ENCODE peak calls at places on chromosome 15, in four cellular contexts. Y is endothelial cell, A is GM06990, Q is heart left ventricle. M is an unnamed sample.

GRCh38 chr15:64841258-64842098 is at the start of gene PLEKHO2:
- DNase-seq in Q (peak; percentile 98), A (peak; percentile 91), Y (peak; percentile 90), M (peak; percentile 96)

GRCh38 chr15:87954783-87955182 is 301.8 kb downstream of the NTRK3 start:
- DNase-seq in A (no peak), Q (no peak), Y (no peak), M (no peak)

GRCh38 chr15:99951471-99951870 is 218.2 kb upstream of the LYSMD4 start:
- DNase-seq in A (no peak), Y (no peak), Q (no peak), M (no peak)

GRCh38 chr15:88812137-88812536 is 8.9 kb downstream of the ACAN start:
- DNase-seq in Y (no peak), A (no peak), Q (no peak), M (no peak)

GRCh38 chr15:92468987-92469386 is 75.3 kb downstream of the ST8SIA2 start:
- DNase-seq in Y (no peak), Q (no peak), A (no peak), M (no peak)

GRCh38 chr15:45181491-45182285 is 6.1 kb downstream of the SHF start:
- DNase-seq in A (no peak), Q (no peak), Y (no peak), M (no peak)

GRCh38 chr15:64222573-64223361 is 59.9 kb upstream of the PPIB start:
- DNase-seq in A (no peak), Q (no peak), Y (no peak), M (no peak)

GRCh38 chr15:25693321-25694237 is 169.5 kb downstream of the ATP10A start:
- DNase-seq in Y (peak; percentile 75), Q (peak; percentile 31), A (no peak), M (peak; percentile 73)

GRCh38 chr15:55168350-55168974 is 28.3 kb downstream of the RSL24D1 start:
- DNase-seq in A (peak; percentile 26), Q (peak; percentile 18), Y (peak; percentile 69), M (peak; percentile 25)

GRCh38 chr15:60788514-60789091 is 309.7 kb upstream of the ICE2 start:
- DNase-seq in Q (no peak), Y (no peak), A (no peak), M (no peak)

GRCh38 chr15:27058939-27059338 is 88.0 kb downstream of the GABRG3 start:
- DNase-seq in Y (no peak), A (no peak), Q (no peak), M (no peak)

GRCh38 chr15:85312925-85313324 is 67.5 kb upstream of the AKAP13 start:
- DNase-seq in A (no peak), Y (no peak), Q (no peak), M (no peak)

GRCh38 chr15:96406701-96407100 is 76.2 kb downstream of the NR2F2 start:
- DNase-seq in Q (no peak), Y (no peak), A (no peak), M (no peak)

GRCh38 chr15:41429003-41429890 is 12.4 kb downstream of the RTF1 start:
- DNase-seq in Y (no peak), A (peak; percentile 59), Q (no peak), M (no peak)

GRCh38 chr15:76337047-76337738 is 620 bp downstream of the ISL2 start:
- DNase-seq in A (no peak), Y (no peak), Q (no peak), M (no peak)

GRCh38 chr15:44216958-44217357 is 21.9 kb upstream of the FRMD5 start:
- DNase-seq in Q (no peak), A (no peak), Y (no peak), M (no peak)

GRCh38 chr15:60363903-60364302 is 33.9 kb downstream of the ANXA2 start:
- DNase-seq in Y (no peak), Q (no peak), A (no peak), M (no peak)

GRCh38 chr15:40421246-40422157 is 15.9 kb downstream of the IVD start:
- DNase-seq in A (peak; percentile 83), Q (peak; percentile 78), Y (peak; percentile 87), M (peak; percentile 90)

GRCh38 chr15:96802870-96803269 is 472.4 kb downstream of the NR2F2 start:
- DNase-seq in A (no peak), Y (no peak), Q (no peak), M (no peak)

GRCh38 chr15:68574051-68574450 is 4.7 kb upstream of the CORO2B start:
- DNase-seq in Y (no peak), Q (no peak), A (no peak), M (peak; percentile 34)

GRCh38 chr15:41627204-41627603 is 33.0 kb upstream of the MGA start:
- DNase-seq in Q (no peak), A (no peak), Y (no peak), M (no peak)

GRCh38 chr15:22931784-22932536 is 48.2 kb downstream of the CYFIP1 start:
- DNase-seq in Q (no peak), A (no peak), Y (no peak), M (no peak)

GRCh38 chr15:36275656-36276055 is 303.8 kb upstream of the CDIN1 start:
- DNase-seq in Y (no peak), Q (no peak), A (no peak), M (no peak)

GRCh38 chr15:36282821-36283220 is 296.6 kb upstream of the CDIN1 start:
- DNase-seq in Q (no peak), Y (no peak), A (no peak), M (no peak)

GRCh38 chr15:36278219-36278618 is 301.2 kb upstream of the CDIN1 start:
- DNase-seq in Q (no peak), A (no peak), Y (no peak), M (no peak)
- TF ChIP-seq CTCF in Q (peak; percentile 11), A (no peak), Y (no peak), M (no peak)

GRCh38 chr15:98386594-98386993 is 261.7 kb upstream of the IGF1R start:
- DNase-seq in Y (no peak), Q (no peak), A (no peak), M (no peak)

GRCh38 chr15:98384328-98385029 is 263.9 kb upstream of the IGF1R start:
- DNase-seq in Y (no peak), Q (no peak), A (no peak), M (peak; percentile 66)

GRCh38 chr15:98381446-98381845 is 266.9 kb upstream of the IGF1R start:
- DNase-seq in A (no peak), Y (no peak), Q (no peak), M (no peak)

GRCh38 chr15:98383571-98383970 is 264.8 kb upstream of the IGF1R start:
- DNase-seq in Y (no peak), A (no peak), Q (no peak), M (no peak)

GRCh38 chr15:98382139-98382538 is 266.2 kb upstream of the IGF1R start:
- DNase-seq in A (no peak), Q (no peak), Y (no peak), M (no peak)
- TF ChIP-seq CTCF in A (no peak), Q (no peak), Y (no peak), M (no peak)

GRCh38 chr15:34721802-34722795 is 32.7 kb downstream of the GJD2 start:
- DNase-seq in Q (peak; percentile 65), A (no peak), Y (peak; percentile 22), M (peak; percentile 63)
- TF ChIP-seq CTCF in Q (no peak), A (no peak), Y (no peak), M (no peak)

DNA sequence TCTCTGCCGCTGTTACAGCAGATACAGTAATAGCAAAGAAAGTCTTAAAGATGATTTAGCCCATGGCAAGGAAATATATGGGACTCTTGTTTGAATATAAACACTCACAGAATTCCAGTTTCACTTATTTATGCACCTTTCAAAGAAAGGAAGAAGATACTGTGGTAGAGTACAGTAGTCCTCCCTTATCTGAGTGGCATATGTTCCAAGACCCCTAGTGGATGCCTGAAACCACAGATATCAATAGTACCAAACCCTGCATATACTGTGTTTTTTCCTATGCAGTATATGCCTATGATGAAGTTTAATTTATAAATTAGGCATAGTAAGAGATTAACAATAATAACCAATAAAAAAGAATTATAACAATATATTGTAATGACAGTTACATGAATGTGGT is 8.2 kb downstream of the MAP2K1 start:
- DNase-seq in A (no peak), Y (no peak), Q (no peak), M (no peak)
- TF ChIP-seq CTCF in A (peak; percentile 3), Y (no peak), Q (no peak), M (no peak)